ENCODE peak calls at places on chromosomes 7 and 10, in eight cellular contexts. N, A, V, X, Y, R, K and P are unnamed samples.

GRCh38 chr7:128076831-128077271 is 45.6 kb upstream of the LRRC4 start:
- DNase-seq in N (no peak), A (peak), V (peak), X (peak), Y (no peak), R (no peak), K (peak), P (no peak)

GRCh38 chr7:45922810-45923209 is 1.7 kb upstream of the IGFBP3 start:
- DNase-seq in N (no peak), A (no peak), V (no peak), X (no peak), Y (no peak), R (no peak), K (no peak), P (no peak)

GRCh38 chr7:114083714-114084113 is 164.9 kb upstream of the PPP1R3A start:
- DNase-seq in N (no peak), A (no peak), V (no peak), X (no peak), Y (no peak), R (no peak), K (no peak), P (no peak)

GRCh38 chr10:132586731-132587130 is 49.1 kb downstream of the INPP5A start:
- DNase-seq in N (no peak), A (no peak), V (no peak), X (no peak), Y (no peak), R (no peak), K (no peak), P (no peak)

GRCh38 chr10:44362866-44363711 is 21.8 kb downstream of the CXCL12 start:
- DNase-seq in N (no peak), A (no peak), V (no peak), X (no peak), Y (no peak), R (no peak), K (no peak), P (no peak)

GRCh38 chr7:5337047-5337446 is 54.3 kb downstream of the SLC29A4 start:
- DNase-seq in N (no peak), A (no peak), V (no peak), X (no peak), Y (no peak), R (no peak), K (no peak), P (no peak)

GRCh38 chr10:13685885-13686284 is 99.1 kb downstream of the PRPF18 start:
- DNase-seq in N (no peak), A (no peak), V (no peak), X (no peak), Y (no peak), R (no peak), K (no peak), P (no peak)

GRCh38 chr10:133277277-133277992 is 767 bp upstream of the ADAM8 start:
- DNase-seq in N (no peak), A (no peak), V (no peak), X (no peak), Y (no peak), R (no peak), K (no peak), P (no peak)

GRCh38 chr10:79445708-79446450 is 455 bp upstream of the ZCCHC24 start:
- DNase-seq in N (peak), A (peak), V (peak), X (peak), Y (peak), R (peak), K (peak), P (peak)

GRCh38 chr7:3955026-3955425 is 654.0 kb downstream of the SDK1 start:
- DNase-seq in N (no peak), A (no peak), V (no peak), X (no peak), Y (no peak), R (peak), K (no peak), P (no peak)

GRCh38 chr10:137031-137430 is 1.8 kb downstream of the ZMYND11 start:
- DNase-seq in N (peak), A (no peak), V (no peak), X (peak), Y (peak), R (no peak), K (peak), P (no peak)